ENCODE peak calls at places on chromosomes 4 and X, in ten cellular contexts. N, I, Q, W, L, F, S, J, O and C are unnamed samples.

GRCh38 chr4:82851902-82852750 is 38.8 kb downstream of the SEC31A start:
- DNase-seq in N (no peak), I (no peak), Q (no peak), W (no peak), L (no peak), F (no peak), S (peak), J (peak), O (peak), C (no peak)

GRCh38 chrX:155086202-155086840 is 15.0 kb downstream of the BRCC3 start:
- DNase-seq in N (no peak), I (peak), Q (peak), W (no peak), L (no peak), F (peak), S (peak), J (peak), O (peak), C (no peak)

GRCh38 chr4:147955827-147956565 is 224.1 kb downstream of the ARHGAP10 start:
- DNase-seq in N (no peak), I (no peak), Q (no peak), W (no peak), L (no peak), F (no peak), S (no peak), J (no peak), O (no peak), C (no peak)

GRCh38 chrX:150227873-150228272 is 135.2 kb upstream of the MAMLD1 start:
- DNase-seq in N (no peak), I (no peak), Q (no peak), W (no peak), L (no peak), F (no peak), S (no peak), J (no peak), O (no peak), C (no peak)

GRCh38 chrX:39975094-39975865 is 122.5 kb downstream of the BCOR start:
- DNase-seq in N (no peak), I (no peak), Q (no peak), W (peak), L (no peak), F (no peak), S (no peak), J (no peak), O (no peak), C (no peak)

GRCh38 chrX:84339507-84340364 is 151.7 kb upstream of the RPS6KA6 start:
- DNase-seq in N (no peak), I (no peak), Q (no peak), W (no peak), L (no peak), F (no peak), S (peak), J (peak), O (peak), C (no peak)

GRCh38 chrX:124127496-124127895 is 166.0 kb downstream of the STAG2 start:
- DNase-seq in N (no peak), I (no peak), Q (no peak), W (no peak), L (no peak), F (peak), S (no peak), J (no peak), O (no peak), C (no peak)

GRCh38 chr4:111811661-111812060 is 333.6 kb upstream of the FAM241A start:
- DNase-seq in N (no peak), I (no peak), Q (no peak), W (no peak), L (no peak), F (no peak), S (no peak), J (no peak), O (no peak), C (no peak)

DNA sequence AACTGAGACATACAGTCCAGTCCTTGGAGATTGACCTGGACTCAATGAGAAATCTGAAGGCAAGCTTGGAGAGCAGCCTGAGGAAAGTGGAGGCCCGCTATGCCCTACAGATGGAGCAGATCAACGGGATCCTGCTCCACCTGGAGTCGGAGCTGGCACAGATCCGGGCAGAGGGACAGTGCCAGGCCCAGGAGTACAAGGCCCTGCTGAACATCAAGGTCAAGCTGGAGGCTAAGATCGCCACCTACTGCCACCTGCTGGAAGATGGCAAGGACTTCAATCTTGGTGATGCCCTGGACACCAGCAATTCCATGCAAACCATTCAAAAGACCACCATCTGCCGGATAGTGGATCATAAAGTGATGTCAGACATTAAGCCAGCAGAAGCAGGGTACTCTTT is 20.4 kb upstream of the FRMPD3 start:
- DNase-seq in N (no peak), I (peak), Q (no peak), W (no peak), L (no peak), F (peak), S (peak), J (peak), O (peak), C (no peak)
- TF ChIP-seq CTCF in N (peak), I (peak), Q (no peak), W (no peak), L (peak), F (peak), S (no peak), J (peak), O (peak), C (peak)

DNA sequence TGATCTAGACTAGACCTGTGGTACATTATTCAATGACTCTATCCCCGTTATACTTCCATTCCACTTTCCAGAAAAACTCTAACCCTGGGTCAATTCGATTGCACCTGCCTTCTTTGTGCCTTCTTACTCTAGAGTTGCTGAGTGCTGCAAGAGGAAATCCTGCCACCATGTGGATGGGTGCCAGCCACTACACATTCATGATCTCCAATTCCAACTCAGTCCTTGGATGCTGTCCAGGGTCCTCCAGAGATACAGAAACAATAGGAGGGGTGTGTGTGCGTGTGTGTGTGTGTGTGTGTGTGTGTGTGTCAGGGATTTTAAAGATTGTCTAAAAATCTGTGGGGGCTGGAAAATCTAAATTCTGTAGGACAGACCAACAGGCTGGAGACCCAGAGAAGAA is 42.9 kb upstream of the INTS6L start:
- DNase-seq in N (no peak), I (peak), Q (no peak), W (no peak), L (no peak), F (peak), S (peak), J (peak), O (peak), C (peak)
- TF ChIP-seq CTCF in N (peak), I (peak), Q (no peak), W (peak), L (peak), F (peak), S (peak), J (peak), O (no peak), C (peak)

GRCh38 chr4:77043507-77044131 is 32.2 kb downstream of the CCNI start:
- DNase-seq in N (no peak), I (no peak), Q (no peak), W (no peak), L (no peak), F (no peak), S (peak), J (peak), O (peak), C (no peak)

GRCh38 chr4:77045490-77045889 is 30.3 kb downstream of the CCNI start:
- DNase-seq in N (no peak), I (peak), Q (no peak), W (no peak), L (no peak), F (no peak), S (peak), J (peak), O (peak), C (no peak)

GRCh38 chr4:77050962-77051361 is 24.8 kb downstream of the CCNI start:
- DNase-seq in N (no peak), I (no peak), Q (no peak), W (no peak), L (no peak), F (no peak), S (no peak), J (no peak), O (no peak), C (no peak)

GRCh38 chr4:77044458-77045124 is 31.2 kb downstream of the CCNI start:
- DNase-seq in N (peak), I (no peak), Q (no peak), W (no peak), L (no peak), F (no peak), S (peak), J (peak), O (peak), C (no peak)

GRCh38 chr4:77047037-77047436 is 28.8 kb downstream of the CCNI start:
- DNase-seq in N (no peak), I (no peak), Q (no peak), W (no peak), L (no peak), F (no peak), S (peak), J (peak), O (peak), C (no peak)
- TF ChIP-seq CTCF in N (peak), I (peak), Q (peak), W (peak), L (peak), F (peak), S (peak), J (peak), O (peak), C (peak)

GRCh38 chrX:55489315-55490009 is at the start of gene USP51:
- DNase-seq in N (peak), I (peak), Q (peak), W (no peak), L (no peak), F (peak), S (peak), J (peak), O (peak), C (no peak)
- TF ChIP-seq CTCF in N (no peak), I (no peak), Q (no peak), W (peak), L (peak), F (no peak), S (peak), J (peak), O (no peak), C (no peak)

DNA sequence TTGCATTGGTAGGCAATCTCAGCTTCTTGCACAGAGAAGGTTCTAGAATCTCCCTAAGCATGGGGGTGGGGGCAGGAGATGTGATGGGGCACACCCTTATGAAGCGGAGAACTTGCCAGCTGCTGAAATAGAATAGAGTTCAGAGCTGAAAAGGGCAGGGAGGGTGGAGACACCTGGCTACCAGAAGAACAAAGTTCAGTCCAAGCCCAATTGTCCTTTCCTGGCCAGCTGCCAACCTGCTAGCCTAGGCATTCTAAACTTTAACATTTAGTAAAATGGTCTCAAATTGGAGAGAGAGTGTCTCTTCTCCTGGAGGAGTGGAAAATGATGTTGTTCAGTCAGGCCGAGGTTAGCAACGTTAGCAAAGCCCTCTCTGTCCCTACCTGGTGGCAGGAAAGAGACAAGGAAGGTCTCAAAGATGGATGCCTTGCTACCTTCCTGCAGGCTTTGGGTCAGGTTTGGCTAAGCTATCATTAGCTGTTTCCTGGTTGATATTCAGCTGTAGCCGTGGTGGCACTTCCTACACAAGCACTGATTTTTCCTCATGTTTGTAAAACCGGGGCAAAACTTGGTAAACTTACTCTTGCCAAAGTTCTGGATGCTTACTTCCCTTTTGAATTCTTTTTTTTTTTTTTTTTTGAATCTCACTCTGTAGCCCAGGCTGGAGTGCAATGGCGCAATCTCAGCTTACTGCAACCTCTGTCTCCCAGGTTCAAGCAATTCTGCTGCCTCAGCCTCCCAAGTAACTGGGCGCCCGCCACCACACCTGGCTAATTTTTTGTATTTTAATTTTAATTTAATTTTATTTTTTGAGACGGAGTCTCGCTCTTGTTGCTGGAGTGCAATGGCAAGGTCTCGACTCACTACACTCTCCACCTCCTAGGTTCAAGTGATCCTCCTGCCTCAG is 34.6 kb upstream of the NYX start:
- DNase-seq in N (no peak), I (no peak), Q (no peak), W (no peak), L (no peak), F (no peak), S (no peak), J (no peak), O (no peak), C (no peak)
- TF ChIP-seq CTCF in N (no peak), I (peak), Q (no peak), W (no peak), L (no peak), F (no peak), S (no peak), J (no peak), O (no peak), C (no peak)

GRCh38 chr4:38785901-38786402 is 3.2 kb upstream of the TLR10 start:
- DNase-seq in N (peak), I (no peak), Q (no peak), W (no peak), L (no peak), F (no peak), S (no peak), J (no peak), O (no peak), C (no peak)
- TF ChIP-seq CTCF in N (no peak), I (no peak), Q (no peak), W (no peak), L (no peak), F (no peak), S (no peak), J (no peak), O (no peak), C (no peak)

DNA sequence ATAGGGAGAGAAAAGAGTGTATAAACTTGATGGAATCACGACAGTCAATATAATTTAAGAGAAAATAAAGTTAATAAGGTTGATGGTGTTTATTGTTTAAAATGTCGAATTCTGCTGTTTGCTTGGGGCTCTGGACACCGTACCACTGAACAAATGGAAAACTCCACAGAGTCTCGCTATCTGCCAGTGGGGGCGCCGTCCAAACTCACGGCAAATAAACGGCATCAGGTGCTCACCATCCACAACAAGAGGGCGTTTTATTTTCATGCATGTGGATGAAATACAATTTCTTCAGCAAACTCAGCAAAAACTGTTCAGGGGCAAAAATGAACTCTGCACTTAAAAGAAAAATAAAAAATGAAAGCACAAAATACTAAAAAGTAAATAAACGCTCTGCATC is 46.6 kb upstream of the FAM47C start:
- DNase-seq in N (no peak), I (peak), Q (no peak), W (no peak), L (no peak), F (no peak), S (no peak), J (no peak), O (no peak), C (no peak)
- TF ChIP-seq CTCF in N (no peak), I (peak), Q (no peak), W (peak), L (no peak), F (peak), S (no peak), J (no peak), O (no peak), C (peak)

DNA sequence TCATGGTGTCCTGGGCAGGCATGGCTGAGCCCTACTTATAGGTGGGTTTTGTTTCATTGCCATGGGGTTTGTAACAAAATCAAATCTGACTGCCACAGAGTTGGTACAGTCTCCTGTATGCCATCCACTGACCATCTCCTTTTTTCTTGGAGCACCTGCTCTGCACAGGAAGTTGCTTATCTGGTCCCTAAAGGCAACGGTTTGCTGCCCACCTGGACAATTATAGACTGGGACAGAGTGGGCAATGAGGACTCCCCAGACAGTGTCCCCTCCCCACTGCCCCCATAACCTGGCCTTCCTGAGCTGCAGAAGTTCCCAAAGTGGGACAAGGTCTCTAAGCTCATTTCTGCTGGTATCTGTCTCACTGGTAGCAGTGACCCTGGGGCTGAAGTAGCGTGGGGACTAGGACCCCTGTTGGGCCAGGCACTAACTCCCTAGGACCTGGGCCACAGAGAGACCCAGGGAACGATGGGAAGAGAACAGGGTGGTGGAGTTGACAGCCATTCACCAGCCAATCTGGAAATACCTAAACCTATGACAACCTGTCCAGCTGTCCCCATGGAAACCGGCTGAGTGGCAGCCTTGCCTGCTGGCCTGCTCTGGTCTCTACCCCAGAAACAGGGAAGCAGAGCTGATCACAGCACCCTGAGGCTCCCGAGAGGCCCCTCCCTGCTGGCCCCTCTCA is 64.7 kb downstream of the WFS1 start:
- DNase-seq in N (no peak), I (no peak), Q (peak), W (no peak), L (no peak), F (no peak), S (no peak), J (no peak), O (no peak), C (no peak)
- TF ChIP-seq CTCF in N (no peak), I (no peak), Q (no peak), W (no peak), L (no peak), F (no peak), S (no peak), J (no peak), O (no peak), C (no peak)